ENCODE peak calls at places on chromosomes 1 and 21, in nine cellular contexts. One of them, this sample, is unnamed.

GRCh38 chr1:224852901-224853568 is 76.4 kb upstream of the DNAH14 start:
- DNase-seq in PC-9: peak; percentile 12
- DNase-seq in stomach: no peak
- DNase-seq in astrocyte: peak; percentile 51
- DNase-seq in CD4-positive, alpha-beta T cell: no peak
- DNase-seq in left ventricle myocardium inferior: no peak
- DNase-seq in CD8-positive, alpha-beta T cell: no peak
- DNase-seq in osteoblast: peak; percentile 74
- DNase-seq in psoas muscle: no peak
- DNase-seq in this sample: no peak

GRCh38 chr1:160705176-160705745 is 6.4 kb downstream of the CD48 start:
- DNase-seq in left ventricle myocardium inferior: no peak
- DNase-seq in osteoblast: no peak
- DNase-seq in PC-9: no peak
- DNase-seq in astrocyte: no peak
- DNase-seq in stomach: no peak
- DNase-seq in psoas muscle: no peak
- DNase-seq in CD4-positive, alpha-beta T cell: no peak
- DNase-seq in CD8-positive, alpha-beta T cell: no peak
- DNase-seq in this sample: no peak

GRCh38 chr1:107122241-107122640 is 18.6 kb upstream of the NTNG1 start:
- DNase-seq in left ventricle myocardium inferior: no peak
- DNase-seq in stomach: no peak
- DNase-seq in PC-9: no peak
- DNase-seq in psoas muscle: no peak
- DNase-seq in astrocyte: no peak
- DNase-seq in CD4-positive, alpha-beta T cell: no peak
- DNase-seq in osteoblast: no peak
- DNase-seq in CD8-positive, alpha-beta T cell: no peak
- DNase-seq in this sample: no peak

GRCh38 chr1:42941640-42942330 is 16.9 kb downstream of the SLC2A1 start:
- DNase-seq in astrocyte: peak; percentile 91
- DNase-seq in stomach: peak; percentile 84
- DNase-seq in left ventricle myocardium inferior: peak; percentile 79
- DNase-seq in CD4-positive, alpha-beta T cell: no peak
- DNase-seq in psoas muscle: peak; percentile 70
- DNase-seq in PC-9: peak; percentile 92
- DNase-seq in CD8-positive, alpha-beta T cell: no peak
- DNase-seq in osteoblast: peak; percentile 95
- DNase-seq in this sample: no peak

GRCh38 chr1:216793303-216793702 is 70.1 kb upstream of the ESRRG start:
- DNase-seq in CD8-positive, alpha-beta T cell: no peak
- DNase-seq in left ventricle myocardium inferior: no peak
- DNase-seq in osteoblast: no peak
- DNase-seq in stomach: no peak
- DNase-seq in astrocyte: no peak
- DNase-seq in psoas muscle: no peak
- DNase-seq in PC-9: no peak
- DNase-seq in CD4-positive, alpha-beta T cell: no peak
- DNase-seq in this sample: no peak

GRCh38 chr1:231937013-231937754 is 310.6 kb downstream of the DISC1 start:
- DNase-seq in astrocyte: no peak
- DNase-seq in stomach: no peak
- DNase-seq in psoas muscle: peak; percentile 56
- DNase-seq in osteoblast: no peak
- DNase-seq in PC-9: no peak
- DNase-seq in CD8-positive, alpha-beta T cell: no peak
- DNase-seq in CD4-positive, alpha-beta T cell: no peak
- DNase-seq in left ventricle myocardium inferior: peak; percentile 87
- DNase-seq in this sample: peak; percentile 13

GRCh38 chr21:26945916-26946315 is 21.0 kb downstream of the ADAMTS5 start:
- DNase-seq in CD8-positive, alpha-beta T cell: no peak
- DNase-seq in astrocyte: no peak
- DNase-seq in PC-9: no peak
- DNase-seq in left ventricle myocardium inferior: peak; percentile 35
- DNase-seq in CD4-positive, alpha-beta T cell: no peak
- DNase-seq in psoas muscle: no peak
- DNase-seq in stomach: no peak
- DNase-seq in osteoblast: no peak
- DNase-seq in this sample: no peak

GRCh38 chr1:114218397-114219237 is 64.9 kb upstream of the SYT6 start:
- DNase-seq in osteoblast: no peak
- DNase-seq in astrocyte: no peak
- DNase-seq in left ventricle myocardium inferior: no peak
- DNase-seq in CD4-positive, alpha-beta T cell: no peak
- DNase-seq in psoas muscle: no peak
- DNase-seq in CD8-positive, alpha-beta T cell: no peak
- DNase-seq in PC-9: no peak
- DNase-seq in stomach: no peak
- DNase-seq in this sample: no peak

GRCh38 chr1:240344918-240345317 is 253.2 kb downstream of the FMN2 start:
- DNase-seq in psoas muscle: no peak
- DNase-seq in CD4-positive, alpha-beta T cell: no peak
- DNase-seq in stomach: no peak
- DNase-seq in CD8-positive, alpha-beta T cell: no peak
- DNase-seq in osteoblast: no peak
- DNase-seq in left ventricle myocardium inferior: no peak
- DNase-seq in PC-9: no peak
- DNase-seq in astrocyte: peak; percentile 40
- DNase-seq in this sample: no peak

GRCh38 chr1:24254783-24255182 is 64.4 kb upstream of the GRHL3 start:
- DNase-seq in CD8-positive, alpha-beta T cell: no peak
- DNase-seq in left ventricle myocardium inferior: no peak
- DNase-seq in astrocyte: no peak
- DNase-seq in psoas muscle: no peak
- DNase-seq in PC-9: no peak
- DNase-seq in stomach: no peak
- DNase-seq in osteoblast: no peak
- DNase-seq in CD4-positive, alpha-beta T cell: no peak
- DNase-seq in this sample: no peak

GRCh38 chr1:11927866-11928592 is 1.8 kb upstream of the KIAA2013 start:
- DNase-seq in CD8-positive, alpha-beta T cell: no peak
- DNase-seq in PC-9: no peak
- DNase-seq in CD4-positive, alpha-beta T cell: no peak
- DNase-seq in stomach: no peak
- DNase-seq in psoas muscle: no peak
- DNase-seq in osteoblast: no peak
- DNase-seq in astrocyte: no peak
- DNase-seq in left ventricle myocardium inferior: no peak
- DNase-seq in this sample: no peak

GRCh38 chr21:42358937-42359336 is 7.4 kb downstream of the TFF1 start:
- DNase-seq in PC-9: no peak
- DNase-seq in left ventricle myocardium inferior: no peak
- DNase-seq in astrocyte: no peak
- DNase-seq in CD8-positive, alpha-beta T cell: no peak
- DNase-seq in osteoblast: no peak
- DNase-seq in stomach: no peak
- DNase-seq in psoas muscle: no peak
- DNase-seq in CD4-positive, alpha-beta T cell: no peak
- DNase-seq in this sample: no peak

GRCh38 chr1:231091853-231092301 is 51.8 kb upstream of the FAM89A start:
- DNase-seq in osteoblast: peak; percentile 73
- DNase-seq in CD8-positive, alpha-beta T cell: no peak
- DNase-seq in stomach: peak; percentile 46
- DNase-seq in astrocyte: no peak
- DNase-seq in left ventricle myocardium inferior: no peak
- DNase-seq in PC-9: no peak
- DNase-seq in psoas muscle: no peak
- DNase-seq in CD4-positive, alpha-beta T cell: peak; percentile 18
- DNase-seq in this sample: no peak

GRCh38 chr1:155134858-155135415 is 715 bp upstream of the SLC50A1 start:
- DNase-seq in psoas muscle: peak; percentile 93
- DNase-seq in astrocyte: peak; percentile 98
- DNase-seq in CD4-positive, alpha-beta T cell: no peak
- DNase-seq in stomach: peak; percentile 94
- DNase-seq in left ventricle myocardium inferior: peak; percentile 84
- DNase-seq in osteoblast: peak; percentile 97
- DNase-seq in PC-9: peak; percentile 94
- DNase-seq in CD8-positive, alpha-beta T cell: no peak
- DNase-seq in this sample: no peak

DNA sequence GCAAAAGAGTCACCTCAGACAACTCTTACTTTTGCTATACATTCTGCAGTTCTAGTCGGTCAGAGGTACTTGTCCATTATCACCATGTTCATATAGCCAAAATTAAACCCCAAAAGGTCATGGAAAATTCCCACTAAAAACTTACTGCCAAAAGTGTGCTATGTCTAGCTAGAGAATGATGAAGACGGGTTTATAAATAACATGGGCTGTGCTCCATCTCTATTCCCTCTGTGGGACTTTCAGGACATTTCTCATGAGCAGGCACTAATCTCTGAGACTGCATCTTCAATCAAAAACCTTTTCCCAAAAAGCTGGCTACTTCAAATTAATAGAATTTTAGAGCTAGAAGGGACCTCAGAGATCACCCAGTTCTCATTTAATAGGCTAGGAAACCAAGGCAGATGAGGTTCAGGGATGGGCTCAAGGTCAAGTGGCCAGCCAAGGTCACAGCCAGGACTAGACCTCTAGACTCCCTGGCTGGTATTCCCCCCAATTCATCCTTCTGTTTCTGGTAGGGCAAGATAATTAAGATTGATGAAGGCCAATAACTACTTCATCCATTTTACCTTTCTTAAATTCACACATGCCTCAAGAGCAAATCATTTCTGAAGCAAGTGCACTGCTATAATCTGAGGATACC is 21.0 kb upstream of the MOB3C start:
- DNase-seq in psoas muscle: no peak
- DNase-seq in PC-9: no peak
- DNase-seq in CD4-positive, alpha-beta T cell: no peak
- DNase-seq in osteoblast: no peak
- DNase-seq in astrocyte: no peak
- DNase-seq in stomach: no peak
- DNase-seq in CD8-positive, alpha-beta T cell: no peak
- DNase-seq in left ventricle myocardium inferior: no peak
- DNase-seq in this sample: no peak
- H3K27ac ChIP-seq in psoas muscle: peak overlapping the region; percentile 36
- H3K27ac ChIP-seq in PC-9: no peak overlapping the region
- H3K27ac ChIP-seq in CD4-positive, alpha-beta T cell: no peak overlapping the region
- H3K27ac ChIP-seq in osteoblast: no peak overlapping the region
- H3K27ac ChIP-seq in astrocyte: no peak overlapping the region
- H3K27ac ChIP-seq in stomach: peak overlapping the region; percentile 39
- H3K27ac ChIP-seq in CD8-positive, alpha-beta T cell: no peak overlapping the region
- H3K27ac ChIP-seq in left ventricle myocardium inferior: peak overlapping the region; percentile 83
- H3K27ac ChIP-seq in this sample: no peak overlapping the region

DNA sequence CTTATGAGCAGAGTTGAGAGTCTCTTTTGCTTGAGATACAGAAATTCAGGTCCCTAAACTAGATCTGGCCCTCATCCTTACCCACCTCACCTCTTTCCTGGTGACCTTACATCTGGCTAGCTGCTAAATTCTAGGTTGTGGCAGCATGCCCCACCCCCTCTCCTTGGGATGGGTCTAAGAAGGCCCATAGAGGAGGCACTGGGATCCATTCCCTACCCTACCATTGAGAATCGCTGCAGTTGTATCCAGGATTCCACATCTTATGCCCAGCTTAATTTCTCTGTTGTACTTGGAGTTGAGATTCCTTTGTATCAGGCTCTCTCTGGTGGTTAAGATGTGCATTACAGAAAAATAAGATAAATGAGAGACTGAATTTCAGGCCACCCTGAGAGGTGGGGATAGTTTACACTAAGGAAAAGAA is 9.5 kb upstream of the TMEM39B start:
- DNase-seq in psoas muscle: no peak
- DNase-seq in CD4-positive, alpha-beta T cell: no peak
- DNase-seq in stomach: no peak
- DNase-seq in osteoblast: peak; percentile 83
- DNase-seq in left ventricle myocardium inferior: no peak
- DNase-seq in PC-9: no peak
- DNase-seq in CD8-positive, alpha-beta T cell: no peak
- DNase-seq in astrocyte: peak; percentile 52
- DNase-seq in this sample: no peak
- H3K27ac ChIP-seq in psoas muscle: peak overlapping the region; percentile 89
- H3K27ac ChIP-seq in CD4-positive, alpha-beta T cell: no peak overlapping the region
- H3K27ac ChIP-seq in stomach: peak overlapping the region; percentile 12
- H3K27ac ChIP-seq in osteoblast: peak overlapping the region; percentile 76
- H3K27ac ChIP-seq in left ventricle myocardium inferior: peak overlapping the region; percentile 51
- H3K27ac ChIP-seq in PC-9: peak overlapping the region; percentile 21
- H3K27ac ChIP-seq in CD8-positive, alpha-beta T cell: no peak overlapping the region
- H3K27ac ChIP-seq in astrocyte: peak overlapping the region; percentile 84
- H3K27ac ChIP-seq in this sample: no peak overlapping the region

GRCh38 chr1:221440658-221441057 is 301.2 kb downstream of the DUSP10 start:
- DNase-seq in CD4-positive, alpha-beta T cell: no peak
- DNase-seq in astrocyte: peak; percentile 38
- DNase-seq in stomach: no peak
- DNase-seq in left ventricle myocardium inferior: no peak
- DNase-seq in PC-9: no peak
- DNase-seq in psoas muscle: no peak
- DNase-seq in CD8-positive, alpha-beta T cell: no peak
- DNase-seq in osteoblast: peak; percentile 58
- DNase-seq in this sample: no peak

GRCh38 chr1:221444346-221444745 is 297.5 kb downstream of the DUSP10 start:
- DNase-seq in left ventricle myocardium inferior: no peak
- DNase-seq in CD4-positive, alpha-beta T cell: no peak
- DNase-seq in stomach: no peak
- DNase-seq in astrocyte: peak; percentile 25
- DNase-seq in psoas muscle: no peak
- DNase-seq in osteoblast: no peak
- DNase-seq in CD8-positive, alpha-beta T cell: no peak
- DNase-seq in PC-9: no peak
- DNase-seq in this sample: no peak

GRCh38 chr1:221439008-221439733 is 302.7 kb downstream of the DUSP10 start:
- DNase-seq in left ventricle myocardium inferior: no peak
- DNase-seq in CD8-positive, alpha-beta T cell: no peak
- DNase-seq in PC-9: peak; percentile 75
- DNase-seq in stomach: no peak
- DNase-seq in psoas muscle: no peak
- DNase-seq in CD4-positive, alpha-beta T cell: peak; percentile 35
- DNase-seq in astrocyte: peak; percentile 88
- DNase-seq in osteoblast: peak; percentile 68
- DNase-seq in this sample: no peak

GRCh38 chr1:221439734-221440436 is 302.0 kb downstream of the DUSP10 start:
- DNase-seq in astrocyte: peak; percentile 98
- DNase-seq in CD8-positive, alpha-beta T cell: no peak
- DNase-seq in psoas muscle: no peak
- DNase-seq in left ventricle myocardium inferior: no peak
- DNase-seq in PC-9: peak; percentile 65
- DNase-seq in CD4-positive, alpha-beta T cell: no peak
- DNase-seq in stomach: no peak
- DNase-seq in osteoblast: peak; percentile 73
- DNase-seq in this sample: no peak

GRCh38 chr1:221442056-221442455 is 299.8 kb downstream of the DUSP10 start:
- DNase-seq in stomach: no peak
- DNase-seq in psoas muscle: no peak
- DNase-seq in left ventricle myocardium inferior: no peak
- DNase-seq in CD4-positive, alpha-beta T cell: no peak
- DNase-seq in PC-9: no peak
- DNase-seq in CD8-positive, alpha-beta T cell: no peak
- DNase-seq in astrocyte: no peak
- DNase-seq in osteoblast: no peak
- DNase-seq in this sample: no peak
- H3K27ac ChIP-seq in stomach: no peak overlapping the region
- H3K27ac ChIP-seq in psoas muscle: no peak overlapping the region
- H3K27ac ChIP-seq in left ventricle myocardium inferior: no peak overlapping the region
- H3K27ac ChIP-seq in CD4-positive, alpha-beta T cell: no peak overlapping the region
- H3K27ac ChIP-seq in PC-9: no peak overlapping the region
- H3K27ac ChIP-seq in CD8-positive, alpha-beta T cell: no peak overlapping the region
- H3K27ac ChIP-seq in astrocyte: no peak overlapping the region
- H3K27ac ChIP-seq in osteoblast: no peak overlapping the region
- H3K27ac ChIP-seq in this sample: peak overlapping the region; percentile 40

DNA sequence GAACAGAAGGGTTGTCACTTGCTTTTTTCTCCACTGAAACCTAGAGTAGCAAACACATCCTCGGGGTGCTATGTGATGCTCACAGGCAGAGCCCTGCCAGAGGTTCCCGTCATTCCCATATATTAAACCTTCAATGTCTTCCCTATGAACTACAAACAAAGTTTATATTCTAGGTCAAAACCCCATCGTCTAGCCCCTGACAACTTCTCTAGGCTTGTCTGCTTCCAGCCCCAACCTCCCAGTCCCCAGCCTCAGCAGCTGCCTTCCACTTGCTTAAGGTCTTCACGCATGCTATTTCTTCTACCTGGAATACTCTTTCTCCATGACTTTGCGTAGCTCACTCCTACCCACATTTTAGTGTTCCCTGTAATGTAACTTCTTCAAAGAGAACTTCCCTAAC is 1.9 kb upstream of the TLR5 start:
- DNase-seq in CD8-positive, alpha-beta T cell: no peak
- DNase-seq in left ventricle myocardium inferior: no peak
- DNase-seq in CD4-positive, alpha-beta T cell: no peak
- DNase-seq in stomach: no peak
- DNase-seq in PC-9: no peak
- DNase-seq in osteoblast: no peak
- DNase-seq in astrocyte: no peak
- DNase-seq in psoas muscle: no peak
- DNase-seq in this sample: no peak
- H3K27ac ChIP-seq in CD8-positive, alpha-beta T cell: no peak overlapping the region
- H3K27ac ChIP-seq in left ventricle myocardium inferior: no peak overlapping the region
- H3K27ac ChIP-seq in CD4-positive, alpha-beta T cell: no peak overlapping the region
- H3K27ac ChIP-seq in stomach: no peak overlapping the region
- H3K27ac ChIP-seq in PC-9: no peak overlapping the region
- H3K27ac ChIP-seq in osteoblast: no peak overlapping the region
- H3K27ac ChIP-seq in astrocyte: no peak overlapping the region
- H3K27ac ChIP-seq in psoas muscle: no peak overlapping the region
- H3K27ac ChIP-seq in this sample: no peak overlapping the region

This sample was measured in substantia nigra.